ENCODE peak calls at places on chromosomes 11 and 22, in seven cellular contexts. One of them, this sample, is unnamed.

GRCh38 chr22:35761037-35761436 is 43.4 kb downstream of the APOL5 start:
- DNase-seq in GM20000: no peak
- DNase-seq in glutamatergic neuron: no peak
- DNase-seq in GM13976: no peak
- DNase-seq in thoracic aorta: no peak
- DNase-seq in HFF-Myc: no peak
- DNase-seq in dorsolateral prefrontal cortex: no peak
- DNase-seq in this sample: no peak

GRCh38 chr22:16964366-16964765 is 43.7 kb downstream of the GAB4 start:
- DNase-seq in glutamatergic neuron: no peak
- DNase-seq in GM20000: no peak
- DNase-seq in GM13976: no peak
- DNase-seq in dorsolateral prefrontal cortex: no peak
- DNase-seq in thoracic aorta: no peak
- DNase-seq in HFF-Myc: no peak
- DNase-seq in this sample: no peak

GRCh38 chr22:44916281-44917231 is 93.2 kb downstream of the PHF21B start:
- DNase-seq in GM13976: no peak
- DNase-seq in dorsolateral prefrontal cortex: peak
- DNase-seq in glutamatergic neuron: no peak
- DNase-seq in HFF-Myc: no peak
- DNase-seq in thoracic aorta: no peak
- DNase-seq in GM20000: no peak
- DNase-seq in this sample: no peak

GRCh38 chr22:24423519-24424000 is 3.8 kb upstream of the ADORA2A start:
- DNase-seq in dorsolateral prefrontal cortex: no peak
- DNase-seq in GM13976: peak
- DNase-seq in glutamatergic neuron: peak
- DNase-seq in thoracic aorta: no peak
- DNase-seq in GM20000: peak
- DNase-seq in HFF-Myc: no peak
- DNase-seq in this sample: peak

GRCh38 chr11:26971961-26972360 is 22.0 kb upstream of the FIBIN start:
- DNase-seq in dorsolateral prefrontal cortex: no peak
- DNase-seq in glutamatergic neuron: no peak
- DNase-seq in GM20000: no peak
- DNase-seq in thoracic aorta: no peak
- DNase-seq in HFF-Myc: no peak
- DNase-seq in GM13976: no peak
- DNase-seq in this sample: no peak

GRCh38 chr11:60485987-60486386 is 6.6 kb upstream of the MS4A12 start:
- DNase-seq in dorsolateral prefrontal cortex: no peak
- DNase-seq in glutamatergic neuron: peak
- DNase-seq in thoracic aorta: no peak
- DNase-seq in HFF-Myc: no peak
- DNase-seq in GM20000: peak
- DNase-seq in GM13976: peak
- DNase-seq in this sample: peak

GRCh38 chr11:32231909-32232493 is 141.1 kb downstream of the RCN1 start:
- DNase-seq in HFF-Myc: peak
- DNase-seq in dorsolateral prefrontal cortex: no peak
- DNase-seq in thoracic aorta: no peak
- DNase-seq in GM13976: peak
- DNase-seq in glutamatergic neuron: peak
- DNase-seq in GM20000: peak
- DNase-seq in this sample: peak

GRCh38 chr11:69449320-69450063 is 32.0 kb upstream of the LINC01488 start:
- DNase-seq in GM13976: no peak
- DNase-seq in HFF-Myc: peak
- DNase-seq in GM20000: no peak
- DNase-seq in glutamatergic neuron: peak
- DNase-seq in dorsolateral prefrontal cortex: no peak
- DNase-seq in thoracic aorta: peak
- DNase-seq in this sample: no peak

GRCh38 chr11:57324154-57324885 is 432 bp downstream of the TNKS1BP1 start:
- DNase-seq in HFF-Myc: no peak
- DNase-seq in GM13976: peak
- DNase-seq in glutamatergic neuron: peak
- DNase-seq in thoracic aorta: no peak
- DNase-seq in GM20000: no peak
- DNase-seq in dorsolateral prefrontal cortex: no peak
- DNase-seq in this sample: peak

GRCh38 chr22:25060522-25061071 is 108.1 kb downstream of the KIAA1671 start:
- DNase-seq in GM13976: no peak
- DNase-seq in GM20000: no peak
- DNase-seq in HFF-Myc: no peak
- DNase-seq in thoracic aorta: no peak
- DNase-seq in dorsolateral prefrontal cortex: no peak
- DNase-seq in glutamatergic neuron: no peak
- DNase-seq in this sample: no peak

GRCh38 chr11:46306296-46306853 is 28.9 kb downstream of the CREB3L1 start:
- DNase-seq in GM20000: no peak
- DNase-seq in thoracic aorta: no peak
- DNase-seq in HFF-Myc: no peak
- DNase-seq in glutamatergic neuron: no peak
- DNase-seq in dorsolateral prefrontal cortex: no peak
- DNase-seq in GM13976: no peak
- DNase-seq in this sample: no peak

GRCh38 chr22:50184004-50184461 is 1.7 kb upstream of the TRABD start:
- DNase-seq in glutamatergic neuron: no peak
- DNase-seq in GM20000: no peak
- DNase-seq in GM13976: no peak
- DNase-seq in HFF-Myc: no peak
- DNase-seq in dorsolateral prefrontal cortex: no peak
- DNase-seq in thoracic aorta: no peak
- DNase-seq in this sample: no peak

GRCh38 chr22:31400023-31400397 is 606 bp downstream of the DRG1 start:
- DNase-seq in thoracic aorta: no peak
- DNase-seq in GM20000: no peak
- DNase-seq in dorsolateral prefrontal cortex: no peak
- DNase-seq in glutamatergic neuron: no peak
- DNase-seq in GM13976: no peak
- DNase-seq in HFF-Myc: no peak
- DNase-seq in this sample: peak

GRCh38 chr22:25777870-25778269 is 35.9 kb downstream of the MYO18B start:
- DNase-seq in GM13976: peak
- DNase-seq in thoracic aorta: no peak
- DNase-seq in GM20000: no peak
- DNase-seq in HFF-Myc: no peak
- DNase-seq in dorsolateral prefrontal cortex: no peak
- DNase-seq in glutamatergic neuron: no peak
- DNase-seq in this sample: peak

GRCh38 chr22:47063071-47063509 is 300.6 kb downstream of the TBC1D22A start:
- DNase-seq in dorsolateral prefrontal cortex: no peak
- DNase-seq in HFF-Myc: no peak
- DNase-seq in glutamatergic neuron: no peak
- DNase-seq in GM20000: no peak
- DNase-seq in thoracic aorta: no peak
- DNase-seq in GM13976: no peak
- DNase-seq in this sample: no peak

GRCh38 chr11:68213555-68214172 is 568 bp upstream of the KMT5B start:
- DNase-seq in GM20000: peak
- DNase-seq in HFF-Myc: peak
- DNase-seq in thoracic aorta: peak
- DNase-seq in GM13976: peak
- DNase-seq in dorsolateral prefrontal cortex: peak
- DNase-seq in glutamatergic neuron: peak
- DNase-seq in this sample: peak

GRCh38 chr11:65553301-65554001 is 4.7 kb downstream of the LTBP3 start:
- DNase-seq in glutamatergic neuron: peak
- DNase-seq in HFF-Myc: no peak
- DNase-seq in GM20000: peak
- DNase-seq in GM13976: no peak
- DNase-seq in dorsolateral prefrontal cortex: no peak
- DNase-seq in thoracic aorta: no peak
- DNase-seq in this sample: no peak

GRCh38 chr11:76670475-76671235 is at the start of gene LRRC32:
- DNase-seq in thoracic aorta: no peak
- DNase-seq in dorsolateral prefrontal cortex: no peak
- DNase-seq in GM20000: peak
- DNase-seq in HFF-Myc: no peak
- DNase-seq in glutamatergic neuron: no peak
- DNase-seq in GM13976: peak
- DNase-seq in this sample: no peak

GRCh38 chr22:19798320-19798665 is 37.7 kb downstream of the TBX1 start:
- DNase-seq in GM13976: no peak
- DNase-seq in thoracic aorta: no peak
- DNase-seq in HFF-Myc: no peak
- DNase-seq in glutamatergic neuron: no peak
- DNase-seq in GM20000: no peak
- DNase-seq in dorsolateral prefrontal cortex: no peak
- DNase-seq in this sample: no peak

GRCh38 chr22:19800306-19800705 is 39.7 kb downstream of the TBX1 start:
- DNase-seq in thoracic aorta: no peak
- DNase-seq in GM20000: no peak
- DNase-seq in glutamatergic neuron: no peak
- DNase-seq in HFF-Myc: no peak
- DNase-seq in GM13976: no peak
- DNase-seq in dorsolateral prefrontal cortex: no peak
- DNase-seq in this sample: no peak

GRCh38 chr22:19798825-19799224 is 38.2 kb downstream of the TBX1 start:
- DNase-seq in GM13976: no peak
- DNase-seq in glutamatergic neuron: peak
- DNase-seq in thoracic aorta: no peak
- DNase-seq in dorsolateral prefrontal cortex: no peak
- DNase-seq in HFF-Myc: no peak
- DNase-seq in GM20000: no peak
- DNase-seq in this sample: no peak

GRCh38 chr22:19800761-19801244 is 40.2 kb downstream of the TBX1 start:
- DNase-seq in HFF-Myc: no peak
- DNase-seq in dorsolateral prefrontal cortex: no peak
- DNase-seq in GM13976: no peak
- DNase-seq in GM20000: no peak
- DNase-seq in thoracic aorta: no peak
- DNase-seq in glutamatergic neuron: peak
- DNase-seq in this sample: no peak

GRCh38 chr22:19799322-19800190 is 39.0 kb downstream of the TBX1 start:
- DNase-seq in thoracic aorta: peak
- DNase-seq in GM13976: no peak
- DNase-seq in glutamatergic neuron: peak
- DNase-seq in GM20000: no peak
- DNase-seq in dorsolateral prefrontal cortex: no peak
- DNase-seq in HFF-Myc: peak
- DNase-seq in this sample: no peak
- TF ChIP-seq CTCF in thoracic aorta: peak
- TF ChIP-seq CTCF in GM13976: no peak
- TF ChIP-seq CTCF in glutamatergic neuron: no peak
- TF ChIP-seq CTCF in GM20000: no peak
- TF ChIP-seq CTCF in dorsolateral prefrontal cortex: no peak
- TF ChIP-seq CTCF in HFF-Myc: peak
- TF ChIP-seq CTCF in this sample: no peak

DNA sequence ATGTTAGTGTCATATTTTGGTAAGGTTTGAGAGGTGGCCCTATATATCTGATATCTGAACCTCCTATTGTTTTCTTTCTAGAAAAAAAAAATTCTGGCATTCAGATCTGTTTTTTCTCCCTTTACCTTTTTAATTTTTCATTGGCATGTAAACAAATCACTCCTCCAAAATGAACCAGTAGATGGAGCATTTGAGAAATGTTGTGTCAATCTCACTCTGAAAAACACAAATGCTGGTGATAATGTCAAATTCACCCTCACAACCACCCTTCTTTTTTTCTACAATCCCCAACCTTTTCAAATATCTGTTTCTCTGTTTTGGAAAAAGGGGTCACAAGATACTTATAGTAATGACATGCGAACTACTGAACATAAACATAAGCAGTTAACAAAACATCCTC is 9.1 kb downstream of the GUCY1A2 start:
- DNase-seq in dorsolateral prefrontal cortex: no peak
- DNase-seq in GM20000: no peak
- DNase-seq in GM13976: no peak
- DNase-seq in thoracic aorta: no peak
- DNase-seq in HFF-Myc: no peak
- DNase-seq in glutamatergic neuron: no peak
- DNase-seq in this sample: no peak
- TF ChIP-seq CTCF in dorsolateral prefrontal cortex: no peak
- TF ChIP-seq CTCF in GM20000: no peak
- TF ChIP-seq CTCF in GM13976: no peak
- TF ChIP-seq CTCF in thoracic aorta: no peak
- TF ChIP-seq CTCF in HFF-Myc: no peak
- TF ChIP-seq CTCF in glutamatergic neuron: no peak
- TF ChIP-seq CTCF in this sample: no peak

GRCh38 chr22:49155809-49156580 is 671.7 kb downstream of the BRD1 start:
- DNase-seq in GM13976: no peak
- DNase-seq in HFF-Myc: no peak
- DNase-seq in glutamatergic neuron: no peak
- DNase-seq in thoracic aorta: no peak
- DNase-seq in GM20000: no peak
- DNase-seq in dorsolateral prefrontal cortex: no peak
- DNase-seq in this sample: no peak

GRCh38 chr22:49156662-49157285 is 670.9 kb downstream of the BRD1 start:
- DNase-seq in glutamatergic neuron: no peak
- DNase-seq in GM20000: no peak
- DNase-seq in GM13976: no peak
- DNase-seq in thoracic aorta: no peak
- DNase-seq in dorsolateral prefrontal cortex: peak
- DNase-seq in HFF-Myc: no peak
- DNase-seq in this sample: no peak

GRCh38 chr22:49158741-49159564 is 668.7 kb downstream of the BRD1 start:
- DNase-seq in HFF-Myc: no peak
- DNase-seq in glutamatergic neuron: no peak
- DNase-seq in thoracic aorta: no peak
- DNase-seq in dorsolateral prefrontal cortex: no peak
- DNase-seq in GM13976: peak
- DNase-seq in GM20000: no peak
- DNase-seq in this sample: no peak

GRCh38 chr22:49159711-49160110 is 668.0 kb downstream of the BRD1 start:
- DNase-seq in thoracic aorta: no peak
- DNase-seq in GM20000: no peak
- DNase-seq in GM13976: no peak
- DNase-seq in HFF-Myc: no peak
- DNase-seq in dorsolateral prefrontal cortex: no peak
- DNase-seq in glutamatergic neuron: no peak
- DNase-seq in this sample: no peak

GRCh38 chr22:49157529-49158339 is 669.9 kb downstream of the BRD1 start:
- DNase-seq in GM20000: no peak
- DNase-seq in HFF-Myc: no peak
- DNase-seq in GM13976: no peak
- DNase-seq in dorsolateral prefrontal cortex: no peak
- DNase-seq in glutamatergic neuron: no peak
- DNase-seq in thoracic aorta: no peak
- DNase-seq in this sample: no peak
- TF ChIP-seq CTCF in GM20000: no peak
- TF ChIP-seq CTCF in HFF-Myc: no peak
- TF ChIP-seq CTCF in GM13976: no peak
- TF ChIP-seq CTCF in dorsolateral prefrontal cortex: no peak
- TF ChIP-seq CTCF in glutamatergic neuron: no peak
- TF ChIP-seq CTCF in thoracic aorta: no peak
- TF ChIP-seq CTCF in this sample: no peak

GRCh38 chr11:117178210-117179034 is at the start of gene SIDT2:
- DNase-seq in glutamatergic neuron: peak
- DNase-seq in dorsolateral prefrontal cortex: peak
- DNase-seq in thoracic aorta: peak
- DNase-seq in GM13976: peak
- DNase-seq in GM20000: peak
- DNase-seq in HFF-Myc: peak
- DNase-seq in this sample: peak
- TF ChIP-seq CTCF in glutamatergic neuron: no peak
- TF ChIP-seq CTCF in dorsolateral prefrontal cortex: no peak
- TF ChIP-seq CTCF in thoracic aorta: no peak
- TF ChIP-seq CTCF in GM13976: no peak
- TF ChIP-seq CTCF in GM20000: no peak
- TF ChIP-seq CTCF in HFF-Myc: no peak
- TF ChIP-seq CTCF in this sample: no peak

GRCh38 chr11:33761471-33761870 is 12.8 kb downstream of the FBXO3 start:
- DNase-seq in GM20000: peak
- DNase-seq in HFF-Myc: no peak
- DNase-seq in glutamatergic neuron: no peak
- DNase-seq in GM13976: peak
- DNase-seq in thoracic aorta: no peak
- DNase-seq in dorsolateral prefrontal cortex: no peak
- DNase-seq in this sample: peak
- TF ChIP-seq CTCF in GM20000: no peak
- TF ChIP-seq CTCF in HFF-Myc: no peak
- TF ChIP-seq CTCF in glutamatergic neuron: no peak
- TF ChIP-seq CTCF in GM13976: no peak
- TF ChIP-seq CTCF in thoracic aorta: no peak
- TF ChIP-seq CTCF in dorsolateral prefrontal cortex: no peak
- TF ChIP-seq CTCF in this sample: no peak